ENCODE peak calls at places on chromosome 4, in nine cellular contexts. One of them, this sample, is unnamed.

GRCh38 chr4:164866817-164867490 is 10.0 kb upstream of the APELA start:
- DNase-seq in Kasumi-1: no peak
- DNase-seq in AG09309: no peak
- DNase-seq in cardiac muscle cell: no peak
- DNase-seq in stromal cell of bone marrow: no peak
- DNase-seq in SW480: no peak
- DNase-seq in HTR-8/SVneo: no peak
- DNase-seq in CD8-positive, alpha-beta memory T cell: no peak
- DNase-seq in stimulated activated CD8-positive, alpha-beta memory T cell treated with anti-CD3 and anti-CD28 coated beads, Interleukin-2, amount 100 ng/mL, for 1 hour: no peak
- DNase-seq in this sample: no peak

GRCh38 chr4:128686810-128687209 is 122.7 kb upstream of the JADE1 start:
- DNase-seq in Kasumi-1: no peak
- DNase-seq in AG09309: no peak
- DNase-seq in cardiac muscle cell: no peak
- DNase-seq in stromal cell of bone marrow: no peak
- DNase-seq in SW480: no peak
- DNase-seq in HTR-8/SVneo: no peak
- DNase-seq in CD8-positive, alpha-beta memory T cell: no peak
- DNase-seq in stimulated activated CD8-positive, alpha-beta memory T cell treated with anti-CD3 and anti-CD28 coated beads, Interleukin-2, amount 100 ng/mL, for 1 hour: no peak
- DNase-seq in this sample: no peak

GRCh38 chr4:158090323-158090722 is 82.5 kb downstream of the GASK1B start:
- DNase-seq in Kasumi-1: no peak
- DNase-seq in AG09309: no peak
- DNase-seq in cardiac muscle cell: no peak
- DNase-seq in stromal cell of bone marrow: peak
- DNase-seq in SW480: no peak
- DNase-seq in HTR-8/SVneo: no peak
- DNase-seq in CD8-positive, alpha-beta memory T cell: no peak
- DNase-seq in stimulated activated CD8-positive, alpha-beta memory T cell treated with anti-CD3 and anti-CD28 coated beads, Interleukin-2, amount 100 ng/mL, for 1 hour: no peak
- DNase-seq in this sample: no peak

GRCh38 chr4:181566490-181566889 is 676.7 kb upstream of the TENM3 start:
- DNase-seq in Kasumi-1: no peak
- DNase-seq in AG09309: peak
- DNase-seq in cardiac muscle cell: no peak
- DNase-seq in stromal cell of bone marrow: no peak
- DNase-seq in SW480: no peak
- DNase-seq in HTR-8/SVneo: no peak
- DNase-seq in CD8-positive, alpha-beta memory T cell: no peak
- DNase-seq in stimulated activated CD8-positive, alpha-beta memory T cell treated with anti-CD3 and anti-CD28 coated beads, Interleukin-2, amount 100 ng/mL, for 1 hour: no peak
- DNase-seq in this sample: no peak

GRCh38 chr4:125750399-125750798 is 435.6 kb downstream of the FAT4 start:
- DNase-seq in Kasumi-1: no peak
- DNase-seq in AG09309: no peak
- DNase-seq in cardiac muscle cell: no peak
- DNase-seq in stromal cell of bone marrow: no peak
- DNase-seq in SW480: no peak
- DNase-seq in HTR-8/SVneo: no peak
- DNase-seq in CD8-positive, alpha-beta memory T cell: no peak
- DNase-seq in stimulated activated CD8-positive, alpha-beta memory T cell treated with anti-CD3 and anti-CD28 coated beads, Interleukin-2, amount 100 ng/mL, for 1 hour: no peak
- DNase-seq in this sample: no peak

GRCh38 chr4:120749445-120750151 is 172.9 kb downstream of the PRDM5 start:
- DNase-seq in Kasumi-1: no peak
- DNase-seq in AG09309: no peak
- DNase-seq in cardiac muscle cell: no peak
- DNase-seq in stromal cell of bone marrow: no peak
- DNase-seq in SW480: no peak
- DNase-seq in HTR-8/SVneo: no peak
- DNase-seq in CD8-positive, alpha-beta memory T cell: no peak
- DNase-seq in stimulated activated CD8-positive, alpha-beta memory T cell treated with anti-CD3 and anti-CD28 coated beads, Interleukin-2, amount 100 ng/mL, for 1 hour: no peak
- DNase-seq in this sample: no peak

GRCh38 chr4:149063007-149063406 is 620.8 kb upstream of the NR3C2 start:
- DNase-seq in Kasumi-1: no peak
- DNase-seq in AG09309: no peak
- DNase-seq in cardiac muscle cell: no peak
- DNase-seq in stromal cell of bone marrow: peak
- DNase-seq in SW480: no peak
- DNase-seq in HTR-8/SVneo: no peak
- DNase-seq in CD8-positive, alpha-beta memory T cell: no peak
- DNase-seq in stimulated activated CD8-positive, alpha-beta memory T cell treated with anti-CD3 and anti-CD28 coated beads, Interleukin-2, amount 100 ng/mL, for 1 hour: no peak
- DNase-seq in this sample: no peak

GRCh38 chr4:114302472-114302871 is 296.1 kb upstream of the UGT8 start:
- DNase-seq in Kasumi-1: no peak
- DNase-seq in AG09309: no peak
- DNase-seq in cardiac muscle cell: no peak
- DNase-seq in stromal cell of bone marrow: no peak
- DNase-seq in SW480: no peak
- DNase-seq in HTR-8/SVneo: peak
- DNase-seq in CD8-positive, alpha-beta memory T cell: no peak
- DNase-seq in stimulated activated CD8-positive, alpha-beta memory T cell treated with anti-CD3 and anti-CD28 coated beads, Interleukin-2, amount 100 ng/mL, for 1 hour: no peak
- DNase-seq in this sample: no peak

GRCh38 chr4:73181231-73181630 is 77.4 kb downstream of the ANKRD17 start:
- DNase-seq in Kasumi-1: peak
- DNase-seq in AG09309: no peak
- DNase-seq in cardiac muscle cell: no peak
- DNase-seq in stromal cell of bone marrow: no peak
- DNase-seq in SW480: no peak
- DNase-seq in HTR-8/SVneo: no peak
- DNase-seq in CD8-positive, alpha-beta memory T cell: no peak
- DNase-seq in stimulated activated CD8-positive, alpha-beta memory T cell treated with anti-CD3 and anti-CD28 coated beads, Interleukin-2, amount 100 ng/mL, for 1 hour: no peak
- DNase-seq in this sample: no peak

GRCh38 chr4:137749466-137749865 is 217.2 kb upstream of the PCDH18 start:
- DNase-seq in Kasumi-1: no peak
- DNase-seq in AG09309: no peak
- DNase-seq in cardiac muscle cell: no peak
- DNase-seq in stromal cell of bone marrow: no peak
- DNase-seq in SW480: no peak
- DNase-seq in HTR-8/SVneo: no peak
- DNase-seq in CD8-positive, alpha-beta memory T cell: no peak
- DNase-seq in stimulated activated CD8-positive, alpha-beta memory T cell treated with anti-CD3 and anti-CD28 coated beads, Interleukin-2, amount 100 ng/mL, for 1 hour: no peak
- DNase-seq in this sample: no peak

GRCh38 chr4:41573458-41574129 is 35.6 kb downstream of the LIMCH1 start:
- DNase-seq in Kasumi-1: no peak
- DNase-seq in AG09309: peak
- DNase-seq in cardiac muscle cell: no peak
- DNase-seq in stromal cell of bone marrow: no peak
- DNase-seq in SW480: peak
- DNase-seq in HTR-8/SVneo: peak
- DNase-seq in CD8-positive, alpha-beta memory T cell: no peak
- DNase-seq in stimulated activated CD8-positive, alpha-beta memory T cell treated with anti-CD3 and anti-CD28 coated beads, Interleukin-2, amount 100 ng/mL, for 1 hour: no peak
- DNase-seq in this sample: no peak

GRCh38 chr4:155639674-155640529 is 26.7 kb upstream of the GUCY1A1 start:
- DNase-seq in Kasumi-1: peak
- DNase-seq in AG09309: no peak
- DNase-seq in cardiac muscle cell: no peak
- DNase-seq in stromal cell of bone marrow: no peak
- DNase-seq in SW480: no peak
- DNase-seq in HTR-8/SVneo: no peak
- DNase-seq in CD8-positive, alpha-beta memory T cell: no peak
- DNase-seq in stimulated activated CD8-positive, alpha-beta memory T cell treated with anti-CD3 and anti-CD28 coated beads, Interleukin-2, amount 100 ng/mL, for 1 hour: no peak
- DNase-seq in this sample: no peak

GRCh38 chr4:11503166-11503565 is 74.5 kb upstream of the HS3ST1 start:
- DNase-seq in Kasumi-1: no peak
- DNase-seq in AG09309: no peak
- DNase-seq in cardiac muscle cell: no peak
- DNase-seq in stromal cell of bone marrow: no peak
- DNase-seq in SW480: no peak
- DNase-seq in HTR-8/SVneo: no peak
- DNase-seq in CD8-positive, alpha-beta memory T cell: no peak
- DNase-seq in stimulated activated CD8-positive, alpha-beta memory T cell treated with anti-CD3 and anti-CD28 coated beads, Interleukin-2, amount 100 ng/mL, for 1 hour: no peak
- DNase-seq in this sample: no peak

GRCh38 chr4:7710576-7711329 is 228.9 kb downstream of the AFAP1 start:
- DNase-seq in Kasumi-1: no peak
- DNase-seq in AG09309: no peak
- DNase-seq in cardiac muscle cell: no peak
- DNase-seq in stromal cell of bone marrow: no peak
- DNase-seq in SW480: no peak
- DNase-seq in HTR-8/SVneo: no peak
- DNase-seq in CD8-positive, alpha-beta memory T cell: no peak
- DNase-seq in stimulated activated CD8-positive, alpha-beta memory T cell treated with anti-CD3 and anti-CD28 coated beads, Interleukin-2, amount 100 ng/mL, for 1 hour: no peak
- DNase-seq in this sample: no peak

GRCh38 chr4:132669786-132670185 is 479.3 kb upstream of the PCDH10 start:
- DNase-seq in Kasumi-1: no peak
- DNase-seq in AG09309: no peak
- DNase-seq in cardiac muscle cell: no peak
- DNase-seq in stromal cell of bone marrow: no peak
- DNase-seq in SW480: no peak
- DNase-seq in HTR-8/SVneo: no peak
- DNase-seq in CD8-positive, alpha-beta memory T cell: no peak
- DNase-seq in stimulated activated CD8-positive, alpha-beta memory T cell treated with anti-CD3 and anti-CD28 coated beads, Interleukin-2, amount 100 ng/mL, for 1 hour: no peak
- DNase-seq in this sample: no peak

GRCh38 chr4:96154676-96155075 is 314.8 kb downstream of the PDHA2 start:
- DNase-seq in Kasumi-1: no peak
- DNase-seq in AG09309: no peak
- DNase-seq in cardiac muscle cell: no peak
- DNase-seq in stromal cell of bone marrow: no peak
- DNase-seq in SW480: no peak
- DNase-seq in HTR-8/SVneo: no peak
- DNase-seq in CD8-positive, alpha-beta memory T cell: no peak
- DNase-seq in stimulated activated CD8-positive, alpha-beta memory T cell treated with anti-CD3 and anti-CD28 coated beads, Interleukin-2, amount 100 ng/mL, for 1 hour: no peak
- DNase-seq in this sample: no peak

GRCh38 chr4:22500831-22501714 is 14.8 kb downstream of the ADGRA3 start:
- DNase-seq in Kasumi-1: no peak
- DNase-seq in AG09309: no peak
- DNase-seq in cardiac muscle cell: no peak
- DNase-seq in stromal cell of bone marrow: no peak
- DNase-seq in SW480: peak
- DNase-seq in HTR-8/SVneo: no peak
- DNase-seq in CD8-positive, alpha-beta memory T cell: no peak
- DNase-seq in stimulated activated CD8-positive, alpha-beta memory T cell treated with anti-CD3 and anti-CD28 coated beads, Interleukin-2, amount 100 ng/mL, for 1 hour: no peak
- DNase-seq in this sample: no peak

GRCh38 chr4:26131711-26132110 is 189.1 kb upstream of the RBPJ start:
- DNase-seq in Kasumi-1: no peak
- DNase-seq in AG09309: no peak
- DNase-seq in cardiac muscle cell: no peak
- DNase-seq in stromal cell of bone marrow: no peak
- DNase-seq in SW480: no peak
- DNase-seq in HTR-8/SVneo: no peak
- DNase-seq in CD8-positive, alpha-beta memory T cell: no peak
- DNase-seq in stimulated activated CD8-positive, alpha-beta memory T cell treated with anti-CD3 and anti-CD28 coated beads, Interleukin-2, amount 100 ng/mL, for 1 hour: no peak
- DNase-seq in this sample: no peak

GRCh38 chr4:146095091-146095690 is 80.3 kb upstream of the LSM6 start:
- DNase-seq in Kasumi-1: peak
- DNase-seq in AG09309: peak
- DNase-seq in cardiac muscle cell: peak
- DNase-seq in stromal cell of bone marrow: peak
- DNase-seq in SW480: peak
- DNase-seq in HTR-8/SVneo: peak
- DNase-seq in CD8-positive, alpha-beta memory T cell: peak
- DNase-seq in stimulated activated CD8-positive, alpha-beta memory T cell treated with anti-CD3 and anti-CD28 coated beads, Interleukin-2, amount 100 ng/mL, for 1 hour: no peak
- DNase-seq in this sample: no peak

GRCh38 chr4:113222006-113222405 is 172.6 kb downstream of the ANK2 start:
- DNase-seq in Kasumi-1: no peak
- DNase-seq in AG09309: no peak
- DNase-seq in cardiac muscle cell: no peak
- DNase-seq in stromal cell of bone marrow: peak
- DNase-seq in SW480: no peak
- DNase-seq in HTR-8/SVneo: no peak
- DNase-seq in CD8-positive, alpha-beta memory T cell: no peak
- DNase-seq in stimulated activated CD8-positive, alpha-beta memory T cell treated with anti-CD3 and anti-CD28 coated beads, Interleukin-2, amount 100 ng/mL, for 1 hour: no peak
- DNase-seq in this sample: no peak

GRCh38 chr4:25863347-25863784 is 578 bp upstream of the SEL1L3 start:
- DNase-seq in Kasumi-1: no peak
- DNase-seq in AG09309: no peak
- DNase-seq in cardiac muscle cell: peak
- DNase-seq in stromal cell of bone marrow: no peak
- DNase-seq in SW480: peak
- DNase-seq in HTR-8/SVneo: no peak
- DNase-seq in CD8-positive, alpha-beta memory T cell: no peak
- DNase-seq in stimulated activated CD8-positive, alpha-beta memory T cell treated with anti-CD3 and anti-CD28 coated beads, Interleukin-2, amount 100 ng/mL, for 1 hour: no peak
- DNase-seq in this sample: no peak

GRCh38 chr4:576991-577498 is 950 bp upstream of the TMEM271 start:
- DNase-seq in Kasumi-1: peak
- DNase-seq in AG09309: no peak
- DNase-seq in cardiac muscle cell: no peak
- DNase-seq in stromal cell of bone marrow: no peak
- DNase-seq in SW480: no peak
- DNase-seq in HTR-8/SVneo: no peak
- DNase-seq in CD8-positive, alpha-beta memory T cell: no peak
- DNase-seq in stimulated activated CD8-positive, alpha-beta memory T cell treated with anti-CD3 and anti-CD28 coated beads, Interleukin-2, amount 100 ng/mL, for 1 hour: no peak
- DNase-seq in this sample: no peak

GRCh38 chr4:124946696-124947095 is 234.2 kb upstream of the ANKRD50 start:
- DNase-seq in Kasumi-1: no peak
- DNase-seq in AG09309: no peak
- DNase-seq in cardiac muscle cell: no peak
- DNase-seq in stromal cell of bone marrow: no peak
- DNase-seq in SW480: no peak
- DNase-seq in HTR-8/SVneo: no peak
- DNase-seq in CD8-positive, alpha-beta memory T cell: no peak
- DNase-seq in stimulated activated CD8-positive, alpha-beta memory T cell treated with anti-CD3 and anti-CD28 coated beads, Interleukin-2, amount 100 ng/mL, for 1 hour: no peak
- DNase-seq in this sample: no peak

GRCh38 chr4:86181585-86181984 is 178.3 kb downstream of the MAPK10 start:
- DNase-seq in Kasumi-1: no peak
- DNase-seq in AG09309: no peak
- DNase-seq in cardiac muscle cell: no peak
- DNase-seq in stromal cell of bone marrow: no peak
- DNase-seq in SW480: no peak
- DNase-seq in HTR-8/SVneo: peak
- DNase-seq in CD8-positive, alpha-beta memory T cell: no peak
- DNase-seq in stimulated activated CD8-positive, alpha-beta memory T cell treated with anti-CD3 and anti-CD28 coated beads, Interleukin-2, amount 100 ng/mL, for 1 hour: no peak
- DNase-seq in this sample: no peak

GRCh38 chr4:94890579-94890978 is 132.8 kb downstream of the BMPR1B start:
- DNase-seq in Kasumi-1: no peak
- DNase-seq in AG09309: no peak
- DNase-seq in cardiac muscle cell: no peak
- DNase-seq in stromal cell of bone marrow: no peak
- DNase-seq in SW480: no peak
- DNase-seq in HTR-8/SVneo: no peak
- DNase-seq in CD8-positive, alpha-beta memory T cell: no peak
- DNase-seq in stimulated activated CD8-positive, alpha-beta memory T cell treated with anti-CD3 and anti-CD28 coated beads, Interleukin-2, amount 100 ng/mL, for 1 hour: no peak
- DNase-seq in this sample: no peak

GRCh38 chr4:15457401-15458201 is 12.1 kb upstream of the CC2D2A start:
- DNase-seq in Kasumi-1: peak
- DNase-seq in AG09309: peak
- DNase-seq in cardiac muscle cell: peak
- DNase-seq in stromal cell of bone marrow: no peak
- DNase-seq in SW480: peak
- DNase-seq in HTR-8/SVneo: peak
- DNase-seq in CD8-positive, alpha-beta memory T cell: peak
- DNase-seq in stimulated activated CD8-positive, alpha-beta memory T cell treated with anti-CD3 and anti-CD28 coated beads, Interleukin-2, amount 100 ng/mL, for 1 hour: no peak
- DNase-seq in this sample: peak